ENCODE peak calls at places on chromosomes 1 and 21, in five cellular contexts. One of them, this sample, is unnamed.

GRCh38 chr1:86582161-86582560 is 35.3 kb downstream of the CLCA4 start:
- DNase-seq in HL-60: no peak
- DNase-seq in HFF-Myc: no peak
- DNase-seq in OCI-LY7: no peak
- DNase-seq in Peyer's patch: no peak
- DNase-seq in this sample: no peak

GRCh38 chr21:46182548-46183336 is 1.5 kb downstream of the SPATC1L start:
- DNase-seq in OCI-LY7: no peak
- DNase-seq in HFF-Myc: no peak
- DNase-seq in Peyer's patch: no peak
- DNase-seq in HL-60: no peak
- DNase-seq in this sample: no peak

GRCh38 chr1:92291372-92291999 is 7.3 kb downstream of the GLMN start:
- DNase-seq in HFF-Myc: peak
- DNase-seq in Peyer's patch: no peak
- DNase-seq in OCI-LY7: peak
- DNase-seq in HL-60: peak
- DNase-seq in this sample: peak

GRCh38 chr1:62746086-62746808 is 37.7 kb upstream of the ATG4C start:
- DNase-seq in HFF-Myc: peak
- DNase-seq in HL-60: no peak
- DNase-seq in Peyer's patch: no peak
- DNase-seq in OCI-LY7: peak
- DNase-seq in this sample: peak

GRCh38 chr1:58882322-58882951 is 98.6 kb upstream of the JUN start:
- DNase-seq in Peyer's patch: no peak
- DNase-seq in HFF-Myc: no peak
- DNase-seq in OCI-LY7: no peak
- DNase-seq in HL-60: no peak
- DNase-seq in this sample: no peak

GRCh38 chr1:182446033-182446669 is 3.8 kb upstream of the RGSL1 start:
- DNase-seq in Peyer's patch: no peak
- DNase-seq in OCI-LY7: peak
- DNase-seq in HL-60: peak
- DNase-seq in HFF-Myc: peak
- DNase-seq in this sample: peak

GRCh38 chr1:164440222-164440621 is 118.8 kb upstream of the PBX1 start:
- DNase-seq in HFF-Myc: no peak
- DNase-seq in HL-60: no peak
- DNase-seq in Peyer's patch: no peak
- DNase-seq in OCI-LY7: no peak
- DNase-seq in this sample: no peak

GRCh38 chr1:227318852-227319607 is 738 bp upstream of the CDC42BPA start:
- DNase-seq in Peyer's patch: no peak
- DNase-seq in HL-60: no peak
- DNase-seq in HFF-Myc: no peak
- DNase-seq in OCI-LY7: no peak
- DNase-seq in this sample: no peak

GRCh38 chr1:218412181-218412580 is 67.0 kb downstream of the TGFB2 start:
- DNase-seq in OCI-LY7: no peak
- DNase-seq in Peyer's patch: no peak
- DNase-seq in HL-60: no peak
- DNase-seq in HFF-Myc: no peak
- DNase-seq in this sample: no peak

GRCh38 chr1:54250670-54251069 is 50.7 kb downstream of the MRPL37 start:
- DNase-seq in OCI-LY7: no peak
- DNase-seq in HFF-Myc: no peak
- DNase-seq in Peyer's patch: no peak
- DNase-seq in HL-60: no peak
- DNase-seq in this sample: no peak

GRCh38 chr1:3023994-3024393 is 2.7 kb downstream of the ACTRT2 start:
- DNase-seq in OCI-LY7: no peak
- DNase-seq in HFF-Myc: no peak
- DNase-seq in HL-60: no peak
- DNase-seq in Peyer's patch: no peak
- DNase-seq in this sample: no peak

GRCh38 chr1:212317916-212318315 is 32.7 kb downstream of the PPP2R5A start:
- DNase-seq in HL-60: no peak
- DNase-seq in HFF-Myc: no peak
- DNase-seq in Peyer's patch: no peak
- DNase-seq in OCI-LY7: no peak
- DNase-seq in this sample: no peak

GRCh38 chr1:93353286-93353685 is 7.6 kb downstream of the DR1 start:
- DNase-seq in HL-60: no peak
- DNase-seq in OCI-LY7: no peak
- DNase-seq in Peyer's patch: no peak
- DNase-seq in HFF-Myc: peak
- DNase-seq in this sample: peak

GRCh38 chr1:207085887-207086286 is 2.8 kb upstream of the C4BPB start:
- DNase-seq in HFF-Myc: no peak
- DNase-seq in HL-60: no peak
- DNase-seq in OCI-LY7: no peak
- DNase-seq in Peyer's patch: no peak
- DNase-seq in this sample: no peak

GRCh38 chr21:32975811-32976507 is 49.8 kb upstream of the OLIG2 start:
- DNase-seq in OCI-LY7: no peak
- DNase-seq in Peyer's patch: no peak
- DNase-seq in HFF-Myc: no peak
- DNase-seq in HL-60: no peak
- DNase-seq in this sample: no peak

GRCh38 chr1:98761238-98761637 is 99.7 kb downstream of the SNX7 start:
- DNase-seq in HFF-Myc: no peak
- DNase-seq in Peyer's patch: no peak
- DNase-seq in OCI-LY7: peak
- DNase-seq in HL-60: peak
- DNase-seq in this sample: no peak

GRCh38 chr1:101122452-101123166 is 97.0 kb upstream of the DPH5 start:
- DNase-seq in HFF-Myc: no peak
- DNase-seq in Peyer's patch: no peak
- DNase-seq in OCI-LY7: no peak
- DNase-seq in HL-60: no peak
- DNase-seq in this sample: no peak

GRCh38 chr1:231019711-231020110 is 20.3 kb downstream of the FAM89A start:
- DNase-seq in HFF-Myc: no peak
- DNase-seq in HL-60: no peak
- DNase-seq in OCI-LY7: no peak
- DNase-seq in Peyer's patch: no peak
- DNase-seq in this sample: no peak

GRCh38 chr1:2523191-2523890 is 3.1 kb downstream of the PANK4 start:
- DNase-seq in HFF-Myc: no peak
- DNase-seq in Peyer's patch: no peak
- DNase-seq in HL-60: no peak
- DNase-seq in OCI-LY7: no peak
- DNase-seq in this sample: no peak

GRCh38 chr1:167502719-167503452 is 15.4 kb downstream of the CD247 start:
- DNase-seq in OCI-LY7: no peak
- DNase-seq in Peyer's patch: no peak
- DNase-seq in HL-60: no peak
- DNase-seq in HFF-Myc: no peak
- DNase-seq in this sample: no peak

GRCh38 chr21:44820851-44821250 is 3.0 kb upstream of the SUMO3 start:
- DNase-seq in HFF-Myc: no peak
- DNase-seq in Peyer's patch: no peak
- DNase-seq in OCI-LY7: no peak
- DNase-seq in HL-60: no peak
- DNase-seq in this sample: no peak

GRCh38 chr1:22848374-22848773 is 124.3 kb downstream of the LACTBL1 start:
- DNase-seq in HL-60: no peak
- DNase-seq in HFF-Myc: no peak
- DNase-seq in OCI-LY7: no peak
- DNase-seq in Peyer's patch: no peak
- DNase-seq in this sample: no peak

GRCh38 chr21:45149021-45149420 is 74.6 kb downstream of the ADARB1 start:
- DNase-seq in OCI-LY7: no peak
- DNase-seq in Peyer's patch: no peak
- DNase-seq in HFF-Myc: no peak
- DNase-seq in HL-60: no peak
- DNase-seq in this sample: no peak

GRCh38 chr1:111294390-111294789 is 3.7 kb downstream of the CHIA start:
- DNase-seq in HFF-Myc: no peak
- DNase-seq in HL-60: no peak
- DNase-seq in Peyer's patch: no peak
- DNase-seq in OCI-LY7: no peak
- DNase-seq in this sample: no peak

GRCh38 chr1:24535021-24535424 is 20.9 kb upstream of the NCMAP start:
- DNase-seq in Peyer's patch: no peak
- DNase-seq in HFF-Myc: no peak
- DNase-seq in HL-60: peak
- DNase-seq in OCI-LY7: peak
- DNase-seq in this sample: no peak

DNA sequence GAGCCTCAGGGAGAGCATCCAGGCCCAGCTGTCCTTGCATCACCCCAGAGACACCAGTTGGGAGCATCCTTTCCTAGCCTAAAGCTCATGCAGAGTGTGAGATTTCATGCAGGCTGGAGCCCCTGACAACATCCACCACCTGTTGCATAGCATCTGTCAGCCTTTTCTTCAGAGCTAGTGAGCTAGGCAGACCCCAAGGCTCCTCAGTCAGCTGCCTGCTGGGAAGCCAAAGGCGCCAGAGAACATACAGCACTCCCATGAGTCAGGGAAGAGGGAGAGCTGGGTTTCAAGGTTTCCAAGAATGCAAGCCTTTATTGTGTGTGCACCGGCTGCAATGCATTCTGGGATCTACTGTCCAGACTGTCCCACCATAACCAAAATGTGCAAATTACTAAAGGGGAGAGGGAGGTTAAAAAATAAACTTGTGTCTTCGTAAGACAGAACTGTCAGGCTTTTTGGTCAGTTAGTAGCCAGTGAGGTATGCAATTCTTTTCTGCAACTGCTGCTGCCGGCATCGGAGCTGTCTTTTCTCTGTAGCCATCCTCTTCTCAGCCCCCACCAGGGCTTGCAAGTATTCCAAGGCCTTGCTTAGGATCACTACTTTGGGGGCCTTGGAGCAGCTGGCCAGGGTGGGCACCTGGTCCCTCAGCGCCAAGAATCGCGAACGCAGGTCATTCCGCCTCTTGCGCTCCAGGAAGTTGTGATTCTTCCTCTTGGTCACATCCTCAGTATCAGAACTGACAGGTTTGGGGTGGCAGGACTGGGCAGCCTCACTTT is 4.6 kb downstream of the MYCL start:
- DNase-seq in OCI-LY7: no peak
- DNase-seq in HL-60: no peak
- DNase-seq in Peyer's patch: no peak
- DNase-seq in HFF-Myc: no peak
- DNase-seq in this sample: no peak
- H3K4me3 ChIP-seq in OCI-LY7: no peak
- H3K4me3 ChIP-seq in HL-60: no peak
- H3K4me3 ChIP-seq in Peyer's patch: no peak
- H3K4me3 ChIP-seq in HFF-Myc: no peak
- H3K4me3 ChIP-seq in this sample: no peak

GRCh38 chr1:48576565-48576964 is 104.6 kb upstream of the SPATA6 start:
- DNase-seq in Peyer's patch: no peak
- DNase-seq in OCI-LY7: no peak
- DNase-seq in HFF-Myc: no peak
- DNase-seq in HL-60: no peak
- DNase-seq in this sample: no peak
- TF ChIP-seq CTCF in Peyer's patch: no peak
- TF ChIP-seq CTCF in OCI-LY7: no peak
- TF ChIP-seq CTCF in HFF-Myc: no peak
- TF ChIP-seq CTCF in HL-60: no peak
- TF ChIP-seq CTCF in this sample: no peak

DNA sequence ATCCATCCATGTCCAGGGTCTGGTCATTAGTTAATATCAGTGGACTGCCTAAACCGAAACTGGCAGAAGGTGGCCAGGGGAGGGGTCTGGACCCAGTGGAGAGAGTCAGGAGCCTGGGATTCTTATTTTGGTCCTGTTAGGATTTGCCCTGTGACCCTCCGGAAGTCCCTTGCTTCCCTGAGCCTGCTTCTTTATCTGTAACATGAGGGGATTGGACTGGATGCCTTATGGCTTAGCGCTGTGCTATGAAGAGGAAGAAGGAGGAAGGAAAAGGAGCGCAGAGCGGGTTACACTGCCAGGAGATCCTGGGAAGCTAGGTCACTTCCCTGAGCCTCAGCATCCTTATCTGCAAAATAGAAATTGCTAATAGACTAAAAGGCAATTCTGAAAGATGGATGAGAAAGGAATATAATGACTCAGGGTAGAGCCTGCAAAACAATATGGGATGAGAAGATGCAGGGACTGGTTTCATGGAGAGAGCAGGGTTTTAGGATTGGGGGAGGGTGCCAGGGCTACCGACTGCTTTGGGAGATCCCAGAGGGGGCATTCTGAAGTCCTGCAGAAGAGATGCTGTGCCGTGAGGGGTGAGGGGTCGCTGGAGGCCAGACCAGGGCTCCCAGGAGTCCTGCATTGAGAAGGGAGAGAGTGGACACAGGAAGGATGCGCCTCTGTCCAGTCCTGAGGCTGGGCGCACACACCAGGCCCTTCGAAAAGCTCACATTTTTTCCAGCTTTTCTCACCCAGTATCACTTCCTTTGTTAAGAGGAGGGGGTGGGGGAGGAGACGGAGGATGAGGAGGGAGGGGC is 457 bp upstream of the ADORA1 start:
- DNase-seq in HL-60: no peak
- DNase-seq in HFF-Myc: no peak
- DNase-seq in OCI-LY7: no peak
- DNase-seq in Peyer's patch: no peak
- DNase-seq in this sample: no peak
- H3K4me3 ChIP-seq in HL-60: no peak
- H3K4me3 ChIP-seq in HFF-Myc: peak
- H3K4me3 ChIP-seq in OCI-LY7: no peak
- H3K4me3 ChIP-seq in Peyer's patch: no peak
- H3K4me3 ChIP-seq in this sample: peak

GRCh38 chr21:23384679-23385078 is 2222.6 kb downstream of the MRPL39 start:
- DNase-seq in HL-60: no peak
- DNase-seq in Peyer's patch: no peak
- DNase-seq in OCI-LY7: no peak
- DNase-seq in HFF-Myc: no peak
- DNase-seq in this sample: no peak
- TF ChIP-seq CTCF in HL-60: no peak
- TF ChIP-seq CTCF in Peyer's patch: no peak
- TF ChIP-seq CTCF in OCI-LY7: no peak
- TF ChIP-seq CTCF in HFF-Myc: no peak
- TF ChIP-seq CTCF in this sample: no peak

GRCh38 chr1:26155370-26156284 is 3.3 kb upstream of the FAM110D start:
- DNase-seq in HL-60: no peak
- DNase-seq in HFF-Myc: no peak
- DNase-seq in OCI-LY7: no peak
- DNase-seq in Peyer's patch: no peak
- DNase-seq in this sample: no peak

GRCh38 chr1:26153966-26154572 is 4.8 kb upstream of the FAM110D start:
- DNase-seq in OCI-LY7: no peak
- DNase-seq in HL-60: no peak
- DNase-seq in HFF-Myc: no peak
- DNase-seq in Peyer's patch: no peak
- DNase-seq in this sample: no peak

GRCh38 chr1:26158271-26159112 is at the start of gene FAM110D:
- DNase-seq in HL-60: no peak
- DNase-seq in OCI-LY7: no peak
- DNase-seq in Peyer's patch: no peak
- DNase-seq in HFF-Myc: no peak
- DNase-seq in this sample: no peak

GRCh38 chr1:26154750-26155149 is 4.1 kb upstream of the FAM110D start:
- DNase-seq in Peyer's patch: no peak
- DNase-seq in HFF-Myc: no peak
- DNase-seq in HL-60: no peak
- DNase-seq in OCI-LY7: no peak
- DNase-seq in this sample: no peak

GRCh38 chr1:26156285-26157038 is 2.4 kb upstream of the FAM110D start:
- DNase-seq in HFF-Myc: no peak
- DNase-seq in OCI-LY7: no peak
- DNase-seq in HL-60: no peak
- DNase-seq in Peyer's patch: no peak
- DNase-seq in this sample: no peak
- H3K4me3 ChIP-seq in HFF-Myc: no peak
- H3K4me3 ChIP-seq in OCI-LY7: no peak
- H3K4me3 ChIP-seq in HL-60: no peak
- H3K4me3 ChIP-seq in Peyer's patch: no peak
- H3K4me3 ChIP-seq in this sample: no peak

GRCh38 chr1:115596080-115596795 is 45.5 kb upstream of the VANGL1 start:
- DNase-seq in HL-60: no peak
- DNase-seq in OCI-LY7: no peak
- DNase-seq in HFF-Myc: no peak
- DNase-seq in Peyer's patch: no peak
- DNase-seq in this sample: no peak
- TF ChIP-seq CTCF in HL-60: no peak
- TF ChIP-seq CTCF in OCI-LY7: peak
- TF ChIP-seq CTCF in HFF-Myc: no peak
- TF ChIP-seq CTCF in Peyer's patch: no peak
- TF ChIP-seq CTCF in this sample: no peak

This sample was measured in AG09309.